ENCODE peak calls at places on chromosomes 12 and 14, in seven cellular contexts. A is Peyer's patch, P is esophagus squamous epithelium, W is A549, L is lower leg skin, E is suprapubic skin, J is IMR-90. M is an unnamed sample.

GRCh38 chr14:102608064-102608446 is 15.6 kb downstream of the RCOR1 start:
- DNase-seq in E (no peak), J (no peak), W (no peak), P (no peak), L (no peak), A (no peak), M (no peak)

GRCh38 chr12:28202374-28203130 is 12.3 kb downstream of the CCDC91 start:
- DNase-seq in A (no peak), E (no peak), J (no peak), L (no peak), P (no peak), W (peak; percentile 19), M (no peak)

GRCh38 chr12:4230526-4230925 is 43.0 kb upstream of the CCND2 start:
- DNase-seq in E (no peak), J (no peak), L (no peak), P (no peak), A (no peak), W (no peak), M (no peak)

GRCh38 chr12:87661770-87662402 is 367.3 kb downstream of the C12orf50 start:
- DNase-seq in A (no peak), P (no peak), J (peak; percentile 3), W (peak; percentile 22), L (no peak), E (no peak), M (no peak)

GRCh38 chr14:105315211-105315721 is 718 bp downstream of the PACS2 start:
- DNase-seq in L (peak; percentile 34), J (no peak), A (peak; percentile 81), W (peak; percentile 35), P (no peak), E (no peak), M (peak; percentile 53)

GRCh38 chr12:62686938-62687337 is 220.3 kb downstream of the MON2 start:
- DNase-seq in P (no peak), J (no peak), L (no peak), W (no peak), E (no peak), A (no peak), M (no peak)

GRCh38 chr12:51419473-51420228 is 5.0 kb upstream of the SLC4A8 start:
- DNase-seq in J (no peak), W (peak; percentile 21), P (no peak), E (no peak), L (no peak), A (no peak), M (no peak)

GRCh38 chr14:99936056-99936455 is 129.2 kb upstream of the EVL start:
- DNase-seq in A (no peak), W (no peak), J (peak; percentile 64), L (no peak), P (no peak), E (no peak), M (no peak)

GRCh38 chr14:72217164-72217563 is 284.9 kb downstream of the RGS6 start:
- DNase-seq in A (no peak), E (no peak), J (no peak), L (no peak), P (no peak), W (no peak), M (no peak)

GRCh38 chr12:132327351-132328171 is 1.8 kb downstream of the GALNT9 start:
- DNase-seq in A (no peak), E (no peak), J (peak; percentile 82), W (peak; percentile 48), L (peak; percentile 36), P (no peak), M (peak; percentile 89)

GRCh38 chr14:71883094-71883493 is 49.1 kb upstream of the RGS6 start:
- DNase-seq in W (no peak), L (no peak), P (no peak), J (no peak), E (no peak), A (no peak), M (no peak)

GRCh38 chr14:22388669-22389625 is 200.1 kb downstream of the DAD1 start:
- DNase-seq in E (no peak), A (no peak), L (no peak), W (no peak), J (peak; percentile 51), P (no peak), M (no peak)

GRCh38 chr12:110983811-110984210 is 63.4 kb upstream of the MYL2 start:
- DNase-seq in A (no peak), L (no peak), W (no peak), E (no peak), P (no peak), J (no peak), M (no peak)

GRCh38 chr12:62586850-62587249 is 120.2 kb downstream of the MON2 start:
- DNase-seq in L (no peak), J (no peak), P (no peak), A (no peak), E (no peak), W (no peak), M (no peak)

GRCh38 chr12:75774309-75775052 is 257.1 kb downstream of the PHLDA1 start:
- DNase-seq in J (no peak), L (no peak), E (no peak), A (no peak), W (no peak), P (no peak), M (peak; percentile 26)

GRCh38 chr12:12505544-12506501 is 56.8 kb downstream of the DUSP16 start:
- DNase-seq in J (peak; percentile 65), A (no peak), W (no peak), P (no peak), E (no peak), L (peak; percentile 21), M (peak; percentile 37)

GRCh38 chr14:104765517-104765916 is 12.6 kb downstream of the SIVA1 start:
- DNase-seq in A (no peak), P (no peak), E (no peak), J (no peak), L (no peak), W (no peak), M (no peak)

GRCh38 chr14:69004731-69005431 is 25.8 kb upstream of the ACTN1 start:
- DNase-seq in W (no peak), E (no peak), L (no peak), J (peak; percentile 43), A (no peak), P (no peak), M (no peak)

GRCh38 chr14:99387880-99388279 is 92.8 kb downstream of the SETD3 start:
- DNase-seq in W (no peak), E (no peak), L (no peak), P (no peak), A (no peak), J (no peak), M (no peak)

GRCh38 chr14:101103321-101103901 is 199.9 kb upstream of the RTL1 start:
- DNase-seq in L (peak; percentile 5), A (peak; percentile 30), W (no peak), E (peak; percentile 57), J (no peak), P (no peak), M (peak; percentile 21)

GRCh38 chr14:70882771-70883492 is 24.3 kb upstream of the PCNX1 start:
- DNase-seq in E (no peak), J (peak; percentile 66), L (no peak), P (no peak), W (no peak), A (no peak), M (peak; percentile 42)

GRCh38 chr14:99015833-99016232 is 256.2 kb downstream of the BCL11B start:
- DNase-seq in W (no peak), A (no peak), E (no peak), J (no peak), P (no peak), L (no peak), M (no peak)

GRCh38 chr12:24928131-24928530 is 20.8 kb downstream of the BCAT1 start:
- DNase-seq in A (no peak), W (no peak), L (no peak), E (no peak), J (no peak), P (no peak), M (no peak)

GRCh38 chr12:111687952-111688351 is 2.1 kb downstream of the ACAD10 start:
- DNase-seq in P (no peak), A (no peak), L (no peak), E (no peak), J (no peak), W (no peak), M (no peak)

GRCh38 chr12:12513416-12514006 is 49.2 kb downstream of the DUSP16 start:
- DNase-seq in P (no peak), L (no peak), J (no peak), A (no peak), W (no peak), E (no peak), M (no peak)

GRCh38 chr12:124947561-124948398 is 33.3 kb upstream of the UBC start:
- DNase-seq in W (no peak), J (no peak), P (no peak), A (no peak), L (no peak), E (no peak), M (no peak)

GRCh38 chr14:50040401-50040775 is 76.0 kb downstream of the VCPKMT start:
- DNase-seq in E (no peak), J (peak; percentile 86), W (peak; percentile 54), P (no peak), A (peak; percentile 79), L (no peak), M (no peak)
- TF ChIP-seq POLR2A in E (no peak), J (no peak), W (no peak), P (no peak), A (peak; percentile 72), L (no peak), M (no peak)

GRCh38 chr14:88535149-88535548 is 19.7 kb downstream of the PTPN21 start:
- DNase-seq in L (no peak), P (no peak), E (no peak), W (peak; percentile 23), J (no peak), A (peak; percentile 71), M (no peak)
- TF ChIP-seq POLR2A in L (no peak), P (no peak), E (no peak), W (no peak), J (no peak), A (no peak), M (no peak)

GRCh38 chr12:69739287-69740191 is 879 bp downstream of the RAB3IP start:
- DNase-seq in W (peak; percentile 48), J (peak; percentile 13), P (no peak), A (peak; percentile 81), E (peak; percentile 68), L (peak; percentile 16), M (peak; percentile 62)
- TF ChIP-seq POLR2A in W (no peak), J (no peak), P (no peak), A (peak; percentile 49), E (no peak), L (no peak), M (peak; percentile 64)

GRCh38 chr12:7108042-7108927 is 729 bp downstream of the C1RL start:
- DNase-seq in E (peak; percentile 88), L (peak; percentile 53), A (peak; percentile 94), W (peak; percentile 90), J (peak; percentile 70), P (peak; percentile 33), M (peak; percentile 76)
- TF ChIP-seq POLR2A in E (peak; percentile 80), L (no peak), A (peak; percentile 77), W (peak; percentile 91), J (peak; percentile 60), P (no peak), M (peak; percentile 38)

DNA sequence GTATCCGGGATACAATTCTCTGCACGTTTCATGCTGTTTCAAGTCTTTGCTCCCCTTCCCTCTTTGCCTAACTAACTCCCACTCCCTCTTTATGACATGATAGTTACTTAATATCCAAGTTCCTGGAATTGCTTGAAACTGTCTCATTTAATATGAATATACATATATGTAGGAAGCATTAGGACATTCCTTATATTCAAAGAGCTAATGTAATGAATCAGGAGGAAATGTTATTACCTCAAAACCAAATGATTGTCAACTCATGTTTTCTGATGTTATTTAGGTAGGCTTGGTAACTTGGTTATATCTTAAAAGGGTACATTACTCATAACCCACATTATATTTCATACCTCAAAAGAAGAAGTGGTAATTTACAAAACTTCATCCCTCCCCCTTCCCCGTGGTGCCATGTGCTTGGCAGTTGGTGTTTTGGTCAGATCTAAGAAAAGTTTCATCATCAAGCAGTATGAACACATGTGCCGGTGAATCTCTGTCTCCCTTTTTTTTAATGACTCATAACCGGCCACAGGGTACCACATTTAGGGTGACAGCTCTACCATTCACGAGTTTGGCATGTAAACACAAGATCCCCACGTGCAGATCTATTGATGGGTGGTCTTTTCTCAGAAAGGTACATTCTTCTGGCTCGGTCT is 56.5 kb downstream of the HCAR2 start:
- DNase-seq in A (no peak), W (peak; percentile 24), L (peak; percentile 37), J (peak; percentile 88), E (no peak), P (no peak), M (no peak)
- TF ChIP-seq POLR2A in A (no peak), W (no peak), L (no peak), J (no peak), E (no peak), P (no peak), M (no peak)